ENCODE peak calls at places on chromosomes 12 and 14, in four cellular contexts. One of them, this sample, is unnamed.
A peak's percentile ranks its signal among the peaks of the same experiment; 100 is the strongest.

GRCh38 chr14:102949062-102949800 is 26.8 kb downstream of the AMN start:
- DNase-seq in WTC11: no peak
- DNase-seq in HepG2: no peak
- DNase-seq in K562: no peak
- DNase-seq in this sample: no peak

GRCh38 chr12:117228239-117228638 is 38.0 kb upstream of the FBXO21 start:
- DNase-seq in WTC11: no peak
- DNase-seq in K562: no peak
- DNase-seq in HepG2: no peak
- DNase-seq in this sample: no peak

GRCh38 chr12:49026678-49027480 is 8.3 kb upstream of the PRKAG1 start:
- DNase-seq in WTC11: no peak
- DNase-seq in HepG2: no peak
- DNase-seq in K562: no peak
- DNase-seq in this sample: no peak

GRCh38 chr14:34484726-34485125 is 22.7 kb upstream of the SPTSSA start:
- DNase-seq in WTC11: no peak
- DNase-seq in HepG2: no peak
- DNase-seq in K562: no peak
- DNase-seq in this sample: no peak

GRCh38 chr14:73887704-73888459 is 1.2 kb downstream of the ZNF410 start:
- DNase-seq in WTC11: no peak
- DNase-seq in HepG2: peak; percentile 42
- DNase-seq in K562: no peak
- DNase-seq in this sample: no peak

GRCh38 chr14:70721542-70721941 is 79.8 kb downstream of the TTC9 start:
- DNase-seq in K562: no peak
- DNase-seq in WTC11: no peak
- DNase-seq in HepG2: peak; percentile 40
- DNase-seq in this sample: no peak

GRCh38 chr14:21219561-21220111 is 49.6 kb downstream of the HNRNPC start:
- DNase-seq in WTC11: no peak
- DNase-seq in K562: no peak
- DNase-seq in HepG2: no peak
- DNase-seq in this sample: no peak

GRCh38 chr12:62789856-62790255 is 145.1 kb downstream of the PPM1H start:
- DNase-seq in K562: no peak
- DNase-seq in HepG2: no peak
- DNase-seq in WTC11: no peak
- DNase-seq in this sample: no peak

GRCh38 chr12:31321565-31322228 is 4.3 kb downstream of the SINHCAF start:
- DNase-seq in HepG2: no peak
- DNase-seq in WTC11: no peak
- DNase-seq in K562: peak; percentile 52
- DNase-seq in this sample: no peak

GRCh38 chr12:117212563-117213190 is 22.4 kb upstream of the FBXO21 start:
- DNase-seq in HepG2: peak; percentile 46
- DNase-seq in K562: peak; percentile 79
- DNase-seq in WTC11: peak; percentile 80
- DNase-seq in this sample: peak; percentile 74

GRCh38 chr12:24991209-24992049 is 42.5 kb upstream of the BCAT1 start:
- DNase-seq in K562: peak; percentile 66
- DNase-seq in HepG2: peak; percentile 45
- DNase-seq in WTC11: no peak
- DNase-seq in this sample: peak; percentile 39

GRCh38 chr12:15712823-15713663 is 76.1 kb downstream of the EPS8 start:
- DNase-seq in HepG2: peak; percentile 86
- DNase-seq in WTC11: no peak
- DNase-seq in K562: no peak
- DNase-seq in this sample: no peak

GRCh38 chr14:102593841-102594170 is 1.4 kb downstream of the RCOR1 start:
- DNase-seq in K562: no peak
- DNase-seq in WTC11: no peak
- DNase-seq in HepG2: no peak
- DNase-seq in this sample: no peak

GRCh38 chr12:11969437-11970154 is 101.1 kb upstream of the BCL2L14 start:
- DNase-seq in HepG2: no peak
- DNase-seq in WTC11: no peak
- DNase-seq in K562: no peak
- DNase-seq in this sample: no peak

GRCh38 chr12:3137268-3137761 is 60.1 kb downstream of the TSPAN9 start:
- DNase-seq in WTC11: peak; percentile 51
- DNase-seq in HepG2: no peak
- DNase-seq in K562: no peak
- DNase-seq in this sample: no peak

GRCh38 chr14:25349269-25349668 is 299.3 kb upstream of the STXBP6 start:
- DNase-seq in WTC11: no peak
- DNase-seq in HepG2: no peak
- DNase-seq in K562: no peak
- DNase-seq in this sample: no peak

DNA sequence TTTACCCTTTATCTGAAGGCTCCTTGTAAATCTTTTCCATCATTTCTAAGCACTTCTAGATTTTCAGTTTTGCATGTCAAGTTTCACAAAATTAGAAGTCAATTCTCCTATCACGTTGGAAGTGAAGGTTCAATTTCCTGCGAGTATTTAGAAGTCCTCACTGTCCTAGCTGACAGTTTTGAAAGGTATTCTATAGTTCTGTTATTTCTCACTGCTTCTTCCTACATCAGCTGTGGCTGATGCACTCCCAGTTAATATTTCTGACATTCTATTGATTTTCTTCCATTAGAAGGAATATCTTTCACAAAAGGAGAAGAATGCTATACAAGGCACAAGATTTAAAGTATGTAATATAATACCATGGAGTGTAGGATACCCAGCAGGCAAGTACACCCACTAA is 15.8 kb upstream of the TMCC3 start:
- DNase-seq in HepG2: no peak
- DNase-seq in K562: no peak
- DNase-seq in WTC11: no peak
- DNase-seq in this sample: no peak
- TF ChIP-seq ELF4 in HepG2: no peak
- TF ChIP-seq ELF4 in K562: no peak
- TF ChIP-seq ELF4 in WTC11: no peak
- TF ChIP-seq ELF4 in this sample: no peak

DNA sequence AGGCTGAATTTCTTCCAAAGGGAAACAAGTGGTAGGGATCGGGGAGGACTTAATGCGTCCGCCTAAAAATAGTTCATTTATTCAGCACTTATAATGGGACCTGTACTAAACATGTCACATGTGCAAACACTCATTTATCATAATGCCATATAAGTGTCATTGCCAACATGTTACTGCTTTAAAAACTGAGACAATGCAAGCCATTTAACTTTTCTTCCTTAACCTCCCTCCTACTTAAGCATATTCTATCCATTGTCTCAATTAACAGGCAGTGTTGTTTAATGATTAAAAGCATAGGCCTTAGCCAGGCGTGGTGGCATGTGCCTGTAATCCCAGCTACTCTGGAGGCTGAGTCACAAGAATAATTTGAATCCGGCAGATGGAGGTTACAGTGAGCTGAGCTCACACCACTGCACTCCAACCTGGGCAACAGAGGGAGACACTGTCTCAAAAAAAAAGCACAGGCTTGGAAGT is 13.5 kb upstream of the SCFD1 start:
- DNase-seq in HepG2: no peak
- DNase-seq in K562: no peak
- DNase-seq in WTC11: no peak
- DNase-seq in this sample: no peak
- TF ChIP-seq ELF4 in HepG2: no peak
- TF ChIP-seq ELF4 in K562: no peak
- TF ChIP-seq ELF4 in WTC11: no peak
- TF ChIP-seq ELF4 in this sample: no peak

DNA sequence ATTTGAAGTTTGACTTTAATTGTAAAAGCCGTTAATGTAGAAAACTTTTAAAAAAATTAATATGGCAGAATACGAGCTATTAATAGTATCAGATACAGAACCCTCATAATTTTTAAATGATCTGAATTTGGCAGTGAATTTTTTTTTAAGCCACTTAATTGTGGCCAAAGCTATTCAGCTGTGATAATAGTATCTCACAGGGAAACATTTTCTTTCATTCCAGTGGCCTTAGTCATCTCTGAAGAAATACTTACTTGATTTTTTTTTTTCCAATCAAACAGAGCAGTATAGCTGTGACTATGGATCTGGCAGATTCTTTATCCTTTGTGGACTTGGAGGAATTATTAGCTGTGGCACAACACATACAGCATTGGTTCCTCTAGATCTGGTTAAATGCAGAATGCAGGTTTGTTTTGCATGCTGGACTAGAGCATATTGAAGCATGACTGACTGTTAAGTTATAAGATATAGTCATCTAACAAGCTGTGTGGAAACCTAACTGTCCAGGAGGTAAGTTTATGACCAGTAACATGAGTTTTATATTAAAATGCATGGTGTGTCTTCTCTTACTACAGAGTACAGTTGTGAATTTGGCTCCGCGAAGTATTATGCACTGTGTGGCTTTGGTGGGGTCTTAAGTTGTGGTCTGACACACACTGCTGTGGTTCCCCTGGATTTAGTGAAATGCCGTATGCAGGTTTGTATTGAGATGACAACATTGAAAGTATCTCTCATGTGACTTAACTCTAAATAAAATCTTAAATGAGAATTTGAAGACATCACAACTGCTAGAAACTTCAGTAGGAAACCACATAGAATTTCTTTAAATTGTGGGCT is 1.9 kb downstream of the SLC25A3 start:
- DNase-seq in K562: no peak
- DNase-seq in HepG2: peak; percentile 29
- DNase-seq in WTC11: no peak
- DNase-seq in this sample: no peak
- TF ChIP-seq ELF4 in K562: no peak
- TF ChIP-seq ELF4 in HepG2: no peak
- TF ChIP-seq ELF4 in WTC11: no peak
- TF ChIP-seq ELF4 in this sample: no peak

GRCh38 chr12:51388066-51388799 is 3.0 kb downstream of the GALNT6 start:
- DNase-seq in K562: peak; percentile 82
- DNase-seq in HepG2: no peak
- DNase-seq in WTC11: no peak
- DNase-seq in this sample: no peak
- TF ChIP-seq ELF4 in K562: no peak
- TF ChIP-seq ELF4 in HepG2: no peak
- TF ChIP-seq ELF4 in WTC11: no peak
- TF ChIP-seq ELF4 in this sample: no peak

DNA sequence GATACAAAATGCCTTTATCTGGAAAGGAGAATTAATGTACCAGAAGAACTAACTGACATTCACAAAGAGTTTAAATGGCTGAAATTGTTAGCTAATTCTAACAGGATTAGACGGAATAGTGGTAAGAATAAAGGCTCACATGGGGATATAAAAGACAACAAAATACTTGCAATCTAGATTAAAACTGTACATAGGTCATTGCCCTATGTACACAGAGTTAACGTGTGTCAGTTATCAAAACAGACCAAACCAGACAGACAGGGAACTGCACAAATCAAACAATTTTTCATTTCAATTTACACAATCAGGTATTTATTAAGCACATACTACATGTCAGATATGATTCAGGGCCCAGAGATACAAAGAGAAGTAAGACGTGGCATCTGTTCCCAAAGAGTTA is 12.6 kb downstream of the TMTC1 start:
- DNase-seq in HepG2: no peak
- DNase-seq in WTC11: no peak
- DNase-seq in K562: no peak
- DNase-seq in this sample: no peak
- TF ChIP-seq ELF4 in HepG2: no peak
- TF ChIP-seq ELF4 in WTC11: no peak
- TF ChIP-seq ELF4 in K562: no peak
- TF ChIP-seq ELF4 in this sample: no peak

DNA sequence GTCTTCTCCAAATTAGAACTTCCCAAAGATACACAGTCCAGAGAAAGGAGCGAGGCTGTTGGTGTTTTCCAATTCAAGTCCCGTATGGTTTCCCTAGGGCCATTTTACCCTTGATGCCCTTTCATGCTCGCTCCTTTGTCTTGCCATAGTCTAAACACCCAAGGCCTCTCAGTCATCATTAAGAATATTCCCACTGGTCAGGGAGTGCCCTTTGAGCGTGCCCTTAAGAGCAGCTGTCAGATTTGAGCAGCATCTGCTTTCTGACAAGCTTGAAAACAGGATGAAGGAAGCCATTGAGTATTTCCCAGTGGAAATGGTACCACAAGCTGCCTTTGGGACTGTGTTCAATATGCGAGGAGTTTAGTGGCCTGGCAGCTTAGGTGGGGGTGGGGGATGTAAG is 10.4 kb upstream of the GALNT16 start:
- DNase-seq in K562: no peak
- DNase-seq in WTC11: no peak
- DNase-seq in HepG2: no peak
- DNase-seq in this sample: no peak
- TF ChIP-seq ELF4 in K562: no peak
- TF ChIP-seq ELF4 in WTC11: no peak
- TF ChIP-seq ELF4 in HepG2: no peak
- TF ChIP-seq ELF4 in this sample: no peak

This sample was measured in HEK293T.